ENCODE peak calls at places on chromosomes 3 and 15, in four cellular contexts. One of them, this sample, is unnamed.

GRCh38 chr15:87500240-87500639 is 756.3 kb downstream of the NTRK3 start:
- DNase-seq in adrenal gland: no peak
- DNase-seq in mucosa of descending colon: no peak
- DNase-seq in A549: no peak
- DNase-seq in this sample: no peak

GRCh38 chr3:101074518-101074917 is 81.3 kb upstream of the ABI3BP start:
- DNase-seq in A549: no peak
- DNase-seq in mucosa of descending colon: no peak
- DNase-seq in adrenal gland: no peak
- DNase-seq in this sample: no peak

GRCh38 chr3:169980055-169980454 is 13.4 kb downstream of the SEC62 start:
- DNase-seq in adrenal gland: no peak
- DNase-seq in A549: no peak
- DNase-seq in mucosa of descending colon: no peak
- DNase-seq in this sample: no peak

GRCh38 chr3:41578798-41579197 is 379.5 kb downstream of the CTNNB1 start:
- DNase-seq in adrenal gland: no peak
- DNase-seq in mucosa of descending colon: no peak
- DNase-seq in A549: no peak
- DNase-seq in this sample: no peak

GRCh38 chr3:101861978-101862421 is 12.7 kb downstream of the NFKBIZ start:
- DNase-seq in mucosa of descending colon: no peak
- DNase-seq in A549: no peak
- DNase-seq in adrenal gland: no peak
- DNase-seq in this sample: no peak

GRCh38 chr15:92906563-92907081 is 6.5 kb downstream of the CHD2 start:
- DNase-seq in A549: peak; percentile 78
- DNase-seq in adrenal gland: no peak
- DNase-seq in mucosa of descending colon: no peak
- DNase-seq in this sample: no peak

GRCh38 chr3:162538466-162538865 is 1041.9 kb downstream of the OTOL1 start:
- DNase-seq in mucosa of descending colon: no peak
- DNase-seq in A549: no peak
- DNase-seq in adrenal gland: no peak
- DNase-seq in this sample: no peak

GRCh38 chr3:145780301-145780700 is 380.7 kb downstream of the PLOD2 start:
- DNase-seq in mucosa of descending colon: no peak
- DNase-seq in adrenal gland: no peak
- DNase-seq in A549: no peak
- DNase-seq in this sample: no peak

GRCh38 chr15:19987389-19988048 is 554.1 kb downstream of the GOLGA6L6 start:
- DNase-seq in mucosa of descending colon: peak; percentile 16
- DNase-seq in adrenal gland: no peak
- DNase-seq in A549: no peak
- DNase-seq in this sample: peak; percentile 43

GRCh38 chr3:7618606-7619005 is 757.7 kb downstream of the GRM7 start:
- DNase-seq in adrenal gland: no peak
- DNase-seq in A549: no peak
- DNase-seq in mucosa of descending colon: no peak
- DNase-seq in this sample: no peak

GRCh38 chr15:45205192-45205591 is 17.4 kb upstream of the SHF start:
- DNase-seq in mucosa of descending colon: no peak
- DNase-seq in A549: peak; percentile 72
- DNase-seq in adrenal gland: peak; percentile 73
- DNase-seq in this sample: peak; percentile 74

DNA sequence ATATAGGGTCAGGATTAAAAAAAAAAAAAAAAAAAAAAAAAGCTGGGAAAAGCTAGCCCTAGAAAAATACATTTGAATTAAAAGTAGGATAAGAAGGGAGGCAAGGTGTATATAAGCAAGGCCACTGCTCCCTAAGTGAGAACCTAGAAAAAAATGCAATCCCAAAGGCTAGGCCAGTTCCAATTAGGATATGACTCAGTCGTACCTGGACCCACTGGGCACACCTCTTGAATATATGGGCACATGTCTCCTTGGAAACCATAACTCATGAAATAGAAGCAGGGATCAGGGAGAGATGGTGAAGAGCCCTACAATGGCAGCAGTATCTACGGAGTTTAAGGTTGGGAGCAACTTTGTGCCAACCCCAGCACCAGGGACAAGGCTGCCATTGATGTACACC is 314.1 kb upstream of the IL12A start:
- DNase-seq in A549: no peak
- DNase-seq in adrenal gland: no peak
- DNase-seq in mucosa of descending colon: no peak
- DNase-seq in this sample: no peak
- H3K4me3 ChIP-seq in A549: no peak overlapping the region
- H3K4me3 ChIP-seq in adrenal gland: no peak overlapping the region
- H3K4me3 ChIP-seq in mucosa of descending colon: no peak overlapping the region
- H3K4me3 ChIP-seq in this sample: no peak overlapping the region

GRCh38 chr3:123037015-123037375 is 9.4 kb upstream of the SEMA5B start:
- DNase-seq in mucosa of descending colon: no peak
- DNase-seq in A549: no peak
- DNase-seq in adrenal gland: no peak
- DNase-seq in this sample: no peak
- TF ChIP-seq CTCF in mucosa of descending colon: no peak
- TF ChIP-seq CTCF in A549: no peak
- TF ChIP-seq CTCF in adrenal gland: no peak
- TF ChIP-seq CTCF in this sample: no peak

GRCh38 chr3:139213936-139214335 is 129.9 kb upstream of the MRPS22 start:
- DNase-seq in A549: no peak
- DNase-seq in adrenal gland: no peak
- DNase-seq in mucosa of descending colon: no peak
- DNase-seq in this sample: no peak
- H3K4me1 ChIP-seq in A549: no peaks in the 10 kb centered on the region
- H3K4me1 ChIP-seq in adrenal gland: no peaks in the 10 kb centered on the region
- H3K4me1 ChIP-seq in mucosa of descending colon: no peaks in the 10 kb centered on the region
- H3K4me1 ChIP-seq in this sample: no peaks in the 10 kb centered on the region

GRCh38 chr15:40100947-40101905 is 7.5 kb downstream of the BMF start:
- DNase-seq in A549: no peak
- DNase-seq in mucosa of descending colon: no peak
- DNase-seq in adrenal gland: no peak
- DNase-seq in this sample: no peak
- H3K4me3 ChIP-seq in A549: no peak overlapping the region
- H3K4me3 ChIP-seq in mucosa of descending colon: no peak overlapping the region
- H3K4me3 ChIP-seq in adrenal gland: no peak overlapping the region
- H3K4me3 ChIP-seq in this sample: no peak overlapping the region

GRCh38 chr3:21752749-21753347 is 1.8 kb upstream of the ZNF385D start:
- DNase-seq in mucosa of descending colon: no peak
- DNase-seq in A549: peak; percentile 30
- DNase-seq in adrenal gland: peak; percentile 24
- DNase-seq in this sample: peak; percentile 40
- TF ChIP-seq CTCF in mucosa of descending colon: no peak
- TF ChIP-seq CTCF in A549: no peak
- TF ChIP-seq CTCF in adrenal gland: peak; percentile 53
- TF ChIP-seq CTCF in this sample: peak; percentile 30

DNA sequence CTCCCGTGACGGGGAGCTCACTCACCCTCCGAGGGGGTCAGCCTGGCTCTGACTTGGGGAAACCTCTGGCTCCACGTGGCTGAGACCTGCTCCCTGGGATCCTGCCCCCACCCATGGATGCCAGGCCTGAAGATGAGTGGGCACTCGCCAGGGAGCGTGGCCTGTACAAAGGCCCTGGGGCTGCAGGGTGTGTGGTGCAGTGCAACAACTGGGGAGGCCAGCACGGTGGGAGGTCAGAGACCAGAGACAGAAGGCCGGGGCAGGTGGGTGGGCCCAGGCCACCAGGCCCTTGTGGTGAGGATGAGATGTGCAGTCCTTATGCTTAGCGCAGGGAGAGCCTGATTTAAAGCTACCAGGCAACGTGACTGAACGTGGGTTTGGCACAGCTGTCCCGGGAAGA is 5.0 kb downstream of the DNAJB8 start:
- DNase-seq in mucosa of descending colon: no peak
- DNase-seq in adrenal gland: no peak
- DNase-seq in A549: no peak
- DNase-seq in this sample: no peak
- H3K4me1 ChIP-seq in mucosa of descending colon: no peaks in the 10 kb centered on the region
- H3K4me1 ChIP-seq in adrenal gland: no peaks in the 10 kb centered on the region
- H3K4me1 ChIP-seq in A549: no peaks in the 10 kb centered on the region
- H3K4me1 ChIP-seq in this sample: no peaks in the 10 kb centered on the region

DNA sequence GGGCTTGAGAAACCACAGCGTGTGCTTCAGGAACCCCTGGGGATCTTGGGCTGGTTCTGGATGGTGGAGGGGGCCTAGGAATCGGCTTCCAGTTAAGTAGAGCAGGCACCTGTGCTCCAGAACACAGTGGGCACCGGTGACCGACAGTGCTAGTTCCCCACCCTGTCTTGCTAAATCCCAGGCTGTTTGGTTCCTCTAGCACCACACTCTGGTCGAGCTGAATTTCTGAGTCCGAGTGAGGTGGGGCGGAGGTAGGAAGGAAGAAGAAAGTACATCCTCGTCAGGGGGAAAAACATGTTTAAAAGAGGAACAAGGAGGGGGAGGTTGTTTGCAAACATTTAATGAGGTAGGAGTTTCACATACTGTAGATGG is 29.1 kb downstream of the SLC6A6 start:
- DNase-seq in mucosa of descending colon: peak; percentile 64
- DNase-seq in A549: no peak
- DNase-seq in adrenal gland: no peak
- DNase-seq in this sample: no peak
- H3K4me3 ChIP-seq in mucosa of descending colon: no peak overlapping the region
- H3K4me3 ChIP-seq in A549: no peak overlapping the region
- H3K4me3 ChIP-seq in adrenal gland: no peak overlapping the region
- H3K4me3 ChIP-seq in this sample: no peak overlapping the region